ENCODE peak calls at places on chromosomes 13 and 19, in four cellular contexts. E, B, W and A are unnamed samples.

GRCh38 chr13:31349156-31349555 is 149.4 kb downstream of the B3GLCT start:
- DNase-seq in E (no peak), B (no peak), W (no peak), A (no peak)

GRCh38 chr13:34065915-34066314 is 248.0 kb downstream of the RFC3 start:
- DNase-seq in E (no peak), B (no peak), W (no peak), A (peak; percentile 19)

GRCh38 chr13:109255457-109255856 is 530.9 kb downstream of the IRS2 start:
- DNase-seq in E (no peak), B (no peak), W (no peak), A (no peak)

GRCh38 chr19:45766919-45767346 is 2.1 kb downstream of the SIX5 start:
- DNase-seq in E (peak; percentile 78), B (peak; percentile 16), W (no peak), A (no peak)

GRCh38 chr13:41356788-41357187 is 45.7 kb downstream of the NAA16 start:
- DNase-seq in E (no peak), B (no peak), W (no peak), A (no peak)

GRCh38 chr13:81184556-81185265 is 843.8 kb upstream of the SPRY2 start:
- DNase-seq in E (no peak), B (peak; percentile 4), W (no peak), A (no peak)

GRCh38 chr19:2186071-2186846 is 22.5 kb downstream of the DOT1L start:
- DNase-seq in E (peak; percentile 96), B (peak; percentile 95), W (no peak), A (peak; percentile 85)

GRCh38 chr13:67878376-67878775 is 648.2 kb upstream of the PCDH9 start:
- DNase-seq in E (no peak), B (no peak), W (no peak), A (no peak)

GRCh38 chr19:7792286-7792685 is 29.2 kb downstream of the CLEC4M start:
- DNase-seq in E (no peak), B (peak; percentile 51), W (no peak), A (peak; percentile 59)

GRCh38 chr13:47603365-47603764 is 397.7 kb downstream of the SUCLA2 start:
- DNase-seq in E (no peak), B (peak; percentile 16), W (no peak), A (no peak)

GRCh38 chr13:92390217-92390616 is 836.4 kb upstream of the GPC6 start:
- DNase-seq in E (no peak), B (no peak), W (no peak), A (peak; percentile 8)

GRCh38 chr19:18620311-18620710 is 7.6 kb downstream of the TMEM59L start:
- DNase-seq in E (no peak), B (no peak), W (no peak), A (no peak)

GRCh38 chr13:66139701-66140100 is 1090.4 kb downstream of the PCDH9 start:
- DNase-seq in E (no peak), B (no peak), W (no peak), A (no peak)

GRCh38 chr13:25069911-25070310 is 26.0 kb upstream of the PABPC3 start:
- DNase-seq in E (no peak), B (no peak), W (no peak), A (no peak)

GRCh38 chr19:45641274-45642105 is 2.3 kb upstream of the EML2 start:
- DNase-seq in E (peak; percentile 79), B (peak; percentile 41), W (peak; percentile 82), A (peak; percentile 91)

GRCh38 chr19:42466521-42467436 is 24.0 kb upstream of the CXCL17 start:
- DNase-seq in E (no peak), B (no peak), W (no peak), A (no peak)

GRCh38 chr13:49679244-49679643 is 12.0 kb downstream of the EBPL start:
- DNase-seq in E (no peak), B (peak; percentile 35), W (no peak), A (peak; percentile 19)

GRCh38 chr13:73922728-73923393 is 211.3 kb downstream of the KLF12 start:
- DNase-seq in E (no peak), B (peak; percentile 58), W (no peak), A (no peak)

GRCh38 chr13:79406597-79406908 is 498 bp upstream of the RBM26 start:
- DNase-seq in E (no peak), B (no peak), W (no peak), A (no peak)

GRCh38 chr13:110239280-110240120 is 67.5 kb downstream of the COL4A1 start:
- DNase-seq in E (no peak), B (no peak), W (no peak), A (no peak)

GRCh38 chr19:33666196-33666595 is 44.4 kb downstream of the CHST8 start:
- DNase-seq in E (no peak), B (no peak), W (no peak), A (no peak)

GRCh38 chr19:3361384-3362216 is 4.8 kb upstream of the NFIC start:
- DNase-seq in E (no peak), B (no peak), W (no peak), A (no peak)
- H3K27ac ChIP-seq in E (peak overlapping the region; percentile 99), B (no peak overlapping the region), W (no peak overlapping the region), A (no peak overlapping the region)

GRCh38 chr19:16073988-16074387 is 2.3 kb upstream of the TPM4 start:
- DNase-seq in E (peak; percentile 85), B (no peak), W (no peak), A (no peak)
- H3K4me1 ChIP-seq in E (peaks cover 65% of the 10 kb centered on the region), B (peaks cover 6% of the 10 kb centered on the region), W (peaks cover 7% of the 10 kb centered on the region), A (peaks cover 9% of the 10 kb centered on the region)

DNA sequence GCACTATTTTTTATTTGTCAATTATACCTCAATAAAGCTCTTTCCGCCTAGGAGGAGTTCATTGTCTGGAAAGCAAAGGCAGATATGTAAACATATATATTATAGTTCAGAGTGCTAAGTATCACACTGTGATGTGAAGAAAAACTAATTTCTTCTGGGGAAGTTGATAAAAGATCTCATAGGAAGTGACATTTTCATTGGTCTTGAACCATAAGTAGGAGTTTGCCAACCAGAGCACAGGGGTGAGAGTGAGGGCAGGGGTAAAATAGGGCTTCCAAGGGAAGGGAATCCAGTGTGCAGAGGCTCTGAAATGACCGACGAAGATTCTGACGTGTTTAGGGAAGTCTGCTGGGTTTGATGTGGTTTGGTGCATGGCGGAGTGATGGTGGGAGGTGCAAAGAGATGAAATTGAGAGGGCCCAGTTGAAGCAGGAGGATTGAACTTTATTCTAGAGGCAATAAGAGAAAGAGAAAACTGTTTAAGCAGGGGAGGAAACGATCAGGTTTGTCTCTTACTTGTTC is 781 bp upstream of the GTF2F2 start:
- DNase-seq in E (no peak), B (peak; percentile 77), W (no peak), A (peak; percentile 25)
- H3K27ac ChIP-seq in E (peak overlapping the region; percentile 84), B (peak overlapping the region; percentile 87), W (no peak overlapping the region), A (peak overlapping the region; percentile 93)

DNA sequence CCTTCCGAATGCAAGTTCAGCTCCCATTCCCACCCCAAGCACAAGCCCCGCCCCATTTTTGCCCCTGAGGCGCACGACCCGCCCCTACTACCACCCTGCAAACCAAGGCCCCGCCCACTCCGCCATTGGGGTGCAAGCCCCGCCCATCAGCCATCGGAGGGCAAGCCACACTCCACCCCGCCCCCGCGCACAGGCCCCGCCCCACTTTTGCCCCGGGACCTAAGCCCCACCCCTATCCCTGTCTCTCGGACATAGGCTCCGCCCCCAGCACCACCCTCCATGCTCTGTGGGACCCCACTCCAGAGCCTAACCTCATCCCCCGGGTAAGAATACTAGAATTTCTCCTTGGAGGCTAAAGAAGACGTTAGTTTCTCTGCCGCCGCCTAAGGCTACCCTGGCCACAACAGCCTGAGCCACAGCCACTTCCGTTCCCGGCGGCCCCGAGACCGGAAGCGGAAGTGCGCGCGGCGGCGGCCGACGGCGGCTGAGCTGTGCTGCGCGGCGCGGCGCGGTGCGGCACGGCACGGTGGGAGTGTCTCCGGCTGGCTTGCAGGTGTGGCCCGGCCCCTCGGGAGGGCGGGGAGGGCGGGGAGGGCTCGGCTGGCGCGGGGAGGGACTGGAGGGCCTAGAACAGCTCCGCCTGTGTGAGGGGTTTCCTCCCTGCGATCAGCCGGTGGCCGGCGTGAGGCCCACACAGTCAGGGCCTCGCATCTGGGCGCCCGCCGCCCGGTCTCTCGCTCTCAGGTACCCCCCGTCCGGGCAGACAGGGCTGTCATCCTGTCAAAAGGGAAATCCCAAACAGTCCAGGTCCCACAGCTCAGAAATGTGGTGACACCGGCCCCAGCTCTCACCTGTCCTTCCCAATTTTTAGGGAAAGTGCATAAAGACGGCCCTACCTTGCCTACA is at the start of gene ZNF333:
- DNase-seq in E (peak; percentile 98), B (peak; percentile 83), W (peak; percentile 89), A (peak; percentile 97)
- H3K4me1 ChIP-seq in E (peaks cover 17% of the 10 kb centered on the region), B (no peaks in the 10 kb centered on the region), W (no peaks in the 10 kb centered on the region), A (no peaks in the 10 kb centered on the region)

DNA sequence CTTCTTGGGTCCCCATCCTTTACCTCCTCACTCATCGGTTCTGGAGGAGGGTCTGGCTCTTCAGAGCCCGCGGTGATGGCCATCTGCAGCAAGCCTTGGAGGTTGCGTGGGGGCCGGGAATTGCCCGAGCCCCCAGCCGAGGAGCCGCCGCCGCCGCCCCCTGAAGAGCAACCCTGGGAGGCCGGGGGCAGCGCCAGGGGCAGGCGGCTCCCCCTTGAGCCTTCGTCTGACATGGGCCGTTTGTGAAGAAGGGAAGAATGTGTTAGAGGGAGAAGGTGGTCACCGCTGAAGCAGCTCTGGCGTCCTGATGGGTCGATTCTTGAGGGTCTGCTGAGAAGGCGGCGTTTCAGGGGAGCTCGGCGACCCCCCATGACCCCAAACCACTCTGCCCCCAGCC is 536 bp downstream of the HSPBP1 start:
- DNase-seq in E (no peak), B (no peak), W (no peak), A (no peak)
- H3K27ac ChIP-seq in E (peak overlapping the region; percentile 80), B (peak overlapping the region; percentile 48), W (peak overlapping the region; percentile 97), A (peak overlapping the region; percentile 76)

GRCh38 chr13:113110852-113111315 is 5.3 kb downstream of the F7 start:
- DNase-seq in E (peak; percentile 33), B (no peak), W (no peak), A (no peak)
- H3K4me1 ChIP-seq in E (peaks cover 17% of the 10 kb centered on the region), B (peaks cover 2% of the 10 kb centered on the region), W (no peaks in the 10 kb centered on the region), A (peaks cover 8% of the 10 kb centered on the region)